ENCODE peak calls at places on chromosomes 12 and 14, in nine cellular contexts. One of them, this sample, is unnamed.

GRCh38 chr12:9798008-9798619 is 29.2 kb upstream of the KLRF1 start:
- DNase-seq in GM12864: peak
- DNase-seq in astrocyte of the spinal cord: peak
- DNase-seq in lung: peak
- DNase-seq in progenitor cell of endocrine pancreas: peak
- DNase-seq in fibroblast of lung: peak
- DNase-seq in mesothelial cell of epicardium: no peak
- DNase-seq in neural crest cell: no peak
- DNase-seq in brain microvascular endothelial cell: peak
- DNase-seq in this sample: no peak

GRCh38 chr14:101354726-101355125 is 206.6 kb upstream of the DIO3 start:
- DNase-seq in GM12864: no peak
- DNase-seq in astrocyte of the spinal cord: no peak
- DNase-seq in lung: no peak
- DNase-seq in progenitor cell of endocrine pancreas: no peak
- DNase-seq in fibroblast of lung: no peak
- DNase-seq in mesothelial cell of epicardium: no peak
- DNase-seq in neural crest cell: no peak
- DNase-seq in brain microvascular endothelial cell: no peak
- DNase-seq in this sample: no peak

GRCh38 chr12:111578276-111578970 is 20.7 kb downstream of the ATXN2 start:
- DNase-seq in GM12864: no peak
- DNase-seq in astrocyte of the spinal cord: peak
- DNase-seq in lung: no peak
- DNase-seq in progenitor cell of endocrine pancreas: no peak
- DNase-seq in fibroblast of lung: peak
- DNase-seq in mesothelial cell of epicardium: no peak
- DNase-seq in neural crest cell: no peak
- DNase-seq in brain microvascular endothelial cell: peak
- DNase-seq in this sample: peak

GRCh38 chr12:62519043-62519442 is 52.4 kb downstream of the MON2 start:
- DNase-seq in GM12864: no peak
- DNase-seq in astrocyte of the spinal cord: no peak
- DNase-seq in lung: no peak
- DNase-seq in progenitor cell of endocrine pancreas: no peak
- DNase-seq in fibroblast of lung: no peak
- DNase-seq in mesothelial cell of epicardium: no peak
- DNase-seq in neural crest cell: no peak
- DNase-seq in brain microvascular endothelial cell: no peak
- DNase-seq in this sample: no peak

GRCh38 chr12:115144425-115144824 is 460.4 kb upstream of the TBX3 start:
- DNase-seq in GM12864: no peak
- DNase-seq in astrocyte of the spinal cord: no peak
- DNase-seq in lung: no peak
- DNase-seq in progenitor cell of endocrine pancreas: no peak
- DNase-seq in fibroblast of lung: no peak
- DNase-seq in mesothelial cell of epicardium: no peak
- DNase-seq in neural crest cell: no peak
- DNase-seq in brain microvascular endothelial cell: no peak
- DNase-seq in this sample: no peak

GRCh38 chr12:124464062-124464461 is 103.3 kb downstream of the NCOR2 start:
- DNase-seq in GM12864: no peak
- DNase-seq in astrocyte of the spinal cord: no peak
- DNase-seq in lung: no peak
- DNase-seq in progenitor cell of endocrine pancreas: no peak
- DNase-seq in fibroblast of lung: no peak
- DNase-seq in mesothelial cell of epicardium: no peak
- DNase-seq in neural crest cell: no peak
- DNase-seq in brain microvascular endothelial cell: peak
- DNase-seq in this sample: no peak

GRCh38 chr12:27480031-27480430 is 33.5 kb downstream of the SMCO2 start:
- DNase-seq in GM12864: no peak
- DNase-seq in astrocyte of the spinal cord: no peak
- DNase-seq in lung: no peak
- DNase-seq in progenitor cell of endocrine pancreas: no peak
- DNase-seq in fibroblast of lung: no peak
- DNase-seq in mesothelial cell of epicardium: no peak
- DNase-seq in neural crest cell: no peak
- DNase-seq in brain microvascular endothelial cell: no peak
- DNase-seq in this sample: no peak

GRCh38 chr12:90954428-90954827 is 548 bp downstream of the CCER1 start:
- DNase-seq in GM12864: no peak
- DNase-seq in astrocyte of the spinal cord: no peak
- DNase-seq in lung: no peak
- DNase-seq in progenitor cell of endocrine pancreas: no peak
- DNase-seq in fibroblast of lung: no peak
- DNase-seq in mesothelial cell of epicardium: no peak
- DNase-seq in neural crest cell: no peak
- DNase-seq in brain microvascular endothelial cell: no peak
- DNase-seq in this sample: no peak

GRCh38 chr12:130413909-130414308 is 76.2 kb downstream of the PIWIL1 start:
- DNase-seq in GM12864: no peak
- DNase-seq in astrocyte of the spinal cord: no peak
- DNase-seq in lung: no peak
- DNase-seq in progenitor cell of endocrine pancreas: no peak
- DNase-seq in fibroblast of lung: no peak
- DNase-seq in mesothelial cell of epicardium: no peak
- DNase-seq in neural crest cell: no peak
- DNase-seq in brain microvascular endothelial cell: no peak
- DNase-seq in this sample: no peak

DNA sequence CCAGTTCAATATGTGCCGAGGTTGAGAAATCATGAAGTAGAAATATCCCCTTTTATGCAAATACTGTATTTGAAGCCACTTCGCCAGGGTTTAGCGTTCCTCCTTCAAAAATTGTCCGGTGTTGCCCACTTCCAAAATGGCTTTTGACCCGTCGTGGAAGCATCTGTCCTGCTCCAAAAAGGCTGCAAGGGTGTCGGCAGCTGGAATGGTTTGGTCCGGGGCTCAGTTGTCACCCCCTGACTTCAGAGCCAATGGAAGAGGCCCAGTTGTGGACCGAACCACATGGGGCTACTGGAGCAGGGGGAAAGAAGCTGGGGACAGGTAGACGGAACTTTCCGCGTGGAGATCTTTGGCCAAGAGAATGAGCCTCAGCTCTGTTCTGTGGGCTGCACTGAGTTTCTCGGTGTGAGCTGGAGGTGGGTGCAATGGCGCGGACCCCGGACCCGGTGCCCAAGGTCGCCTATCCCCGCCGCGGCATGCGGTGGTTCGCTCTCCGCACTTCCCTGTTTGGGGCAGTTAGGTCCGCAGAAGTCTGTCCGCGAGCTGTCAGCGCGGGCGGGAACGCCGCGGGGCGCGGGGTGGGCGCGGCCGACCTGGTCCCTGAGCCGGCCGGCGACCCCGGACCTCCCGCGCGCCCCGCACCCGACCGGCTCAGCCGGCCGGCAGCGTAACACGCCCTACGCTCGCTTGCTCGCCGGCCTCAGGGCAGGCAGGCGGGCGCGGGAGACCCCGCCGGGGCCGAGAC is at the start of gene ANKRD13A:
- DNase-seq in GM12864: peak
- DNase-seq in astrocyte of the spinal cord: peak
- DNase-seq in lung: peak
- DNase-seq in progenitor cell of endocrine pancreas: peak
- DNase-seq in fibroblast of lung: peak
- DNase-seq in mesothelial cell of epicardium: peak
- DNase-seq in neural crest cell: peak
- DNase-seq in brain microvascular endothelial cell: peak
- DNase-seq in this sample: peak
- TF ChIP-seq CTCF in GM12864: no peak
- TF ChIP-seq CTCF in astrocyte of the spinal cord: no peak
- TF ChIP-seq CTCF in lung: no peak
- TF ChIP-seq CTCF in progenitor cell of endocrine pancreas: no peak
- TF ChIP-seq CTCF in fibroblast of lung: no peak
- TF ChIP-seq CTCF in mesothelial cell of epicardium: no peak
- TF ChIP-seq CTCF in neural crest cell: no peak
- TF ChIP-seq CTCF in brain microvascular endothelial cell: no peak
- TF ChIP-seq CTCF in this sample: no peak

GRCh38 chr14:53963491-53964227 is 7.0 kb upstream of the BMP4 start:
- DNase-seq in GM12864: no peak
- DNase-seq in astrocyte of the spinal cord: peak
- DNase-seq in lung: peak
- DNase-seq in progenitor cell of endocrine pancreas: peak
- DNase-seq in fibroblast of lung: peak
- DNase-seq in mesothelial cell of epicardium: peak
- DNase-seq in neural crest cell: no peak
- DNase-seq in brain microvascular endothelial cell: no peak
- DNase-seq in this sample: no peak
- TF ChIP-seq CTCF in GM12864: peak
- TF ChIP-seq CTCF in astrocyte of the spinal cord: peak
- TF ChIP-seq CTCF in lung: no peak
- TF ChIP-seq CTCF in progenitor cell of endocrine pancreas: peak
- TF ChIP-seq CTCF in fibroblast of lung: peak
- TF ChIP-seq CTCF in mesothelial cell of epicardium: peak
- TF ChIP-seq CTCF in neural crest cell: peak
- TF ChIP-seq CTCF in brain microvascular endothelial cell: peak
- TF ChIP-seq CTCF in this sample: peak

GRCh38 chr12:67648306-67649164 is at the start of gene DYRK2:
- DNase-seq in GM12864: no peak
- DNase-seq in astrocyte of the spinal cord: peak
- DNase-seq in lung: peak
- DNase-seq in progenitor cell of endocrine pancreas: peak
- DNase-seq in fibroblast of lung: peak
- DNase-seq in mesothelial cell of epicardium: peak
- DNase-seq in neural crest cell: peak
- DNase-seq in brain microvascular endothelial cell: peak
- DNase-seq in this sample: peak
- TF ChIP-seq CTCF in GM12864: no peak
- TF ChIP-seq CTCF in astrocyte of the spinal cord: peak
- TF ChIP-seq CTCF in lung: no peak
- TF ChIP-seq CTCF in progenitor cell of endocrine pancreas: peak
- TF ChIP-seq CTCF in fibroblast of lung: no peak
- TF ChIP-seq CTCF in mesothelial cell of epicardium: no peak
- TF ChIP-seq CTCF in neural crest cell: peak
- TF ChIP-seq CTCF in brain microvascular endothelial cell: peak
- TF ChIP-seq CTCF in this sample: peak

GRCh38 chr12:1277905-1278304 is 286.9 kb downstream of the ERC1 start:
- DNase-seq in GM12864: no peak
- DNase-seq in astrocyte of the spinal cord: no peak
- DNase-seq in lung: no peak
- DNase-seq in progenitor cell of endocrine pancreas: no peak
- DNase-seq in fibroblast of lung: no peak
- DNase-seq in mesothelial cell of epicardium: no peak
- DNase-seq in neural crest cell: no peak
- DNase-seq in brain microvascular endothelial cell: no peak
- DNase-seq in this sample: peak
- TF ChIP-seq CTCF in GM12864: no peak
- TF ChIP-seq CTCF in astrocyte of the spinal cord: no peak
- TF ChIP-seq CTCF in lung: no peak
- TF ChIP-seq CTCF in progenitor cell of endocrine pancreas: no peak
- TF ChIP-seq CTCF in fibroblast of lung: no peak
- TF ChIP-seq CTCF in mesothelial cell of epicardium: no peak
- TF ChIP-seq CTCF in neural crest cell: no peak
- TF ChIP-seq CTCF in brain microvascular endothelial cell: no peak
- TF ChIP-seq CTCF in this sample: no peak

GRCh38 chr14:66496911-66497310 is 10.7 kb downstream of the CCDC196 start:
- DNase-seq in GM12864: no peak
- DNase-seq in astrocyte of the spinal cord: no peak
- DNase-seq in lung: no peak
- DNase-seq in progenitor cell of endocrine pancreas: no peak
- DNase-seq in fibroblast of lung: no peak
- DNase-seq in mesothelial cell of epicardium: no peak
- DNase-seq in neural crest cell: no peak
- DNase-seq in brain microvascular endothelial cell: no peak
- DNase-seq in this sample: no peak

GRCh38 chr14:66496188-66496807 is 10.1 kb downstream of the CCDC196 start:
- DNase-seq in GM12864: no peak
- DNase-seq in astrocyte of the spinal cord: peak
- DNase-seq in lung: no peak
- DNase-seq in progenitor cell of endocrine pancreas: no peak
- DNase-seq in fibroblast of lung: peak
- DNase-seq in mesothelial cell of epicardium: no peak
- DNase-seq in neural crest cell: no peak
- DNase-seq in brain microvascular endothelial cell: no peak
- DNase-seq in this sample: no peak

GRCh38 chr14:66493750-66494149 is 7.6 kb downstream of the CCDC196 start:
- DNase-seq in GM12864: no peak
- DNase-seq in astrocyte of the spinal cord: no peak
- DNase-seq in lung: no peak
- DNase-seq in progenitor cell of endocrine pancreas: no peak
- DNase-seq in fibroblast of lung: no peak
- DNase-seq in mesothelial cell of epicardium: no peak
- DNase-seq in neural crest cell: no peak
- DNase-seq in brain microvascular endothelial cell: no peak
- DNase-seq in this sample: no peak

GRCh38 chr14:66490143-66491111 is 4.3 kb downstream of the CCDC196 start:
- DNase-seq in GM12864: no peak
- DNase-seq in astrocyte of the spinal cord: no peak
- DNase-seq in lung: no peak
- DNase-seq in progenitor cell of endocrine pancreas: no peak
- DNase-seq in fibroblast of lung: no peak
- DNase-seq in mesothelial cell of epicardium: no peak
- DNase-seq in neural crest cell: no peak
- DNase-seq in brain microvascular endothelial cell: no peak
- DNase-seq in this sample: no peak

DNA sequence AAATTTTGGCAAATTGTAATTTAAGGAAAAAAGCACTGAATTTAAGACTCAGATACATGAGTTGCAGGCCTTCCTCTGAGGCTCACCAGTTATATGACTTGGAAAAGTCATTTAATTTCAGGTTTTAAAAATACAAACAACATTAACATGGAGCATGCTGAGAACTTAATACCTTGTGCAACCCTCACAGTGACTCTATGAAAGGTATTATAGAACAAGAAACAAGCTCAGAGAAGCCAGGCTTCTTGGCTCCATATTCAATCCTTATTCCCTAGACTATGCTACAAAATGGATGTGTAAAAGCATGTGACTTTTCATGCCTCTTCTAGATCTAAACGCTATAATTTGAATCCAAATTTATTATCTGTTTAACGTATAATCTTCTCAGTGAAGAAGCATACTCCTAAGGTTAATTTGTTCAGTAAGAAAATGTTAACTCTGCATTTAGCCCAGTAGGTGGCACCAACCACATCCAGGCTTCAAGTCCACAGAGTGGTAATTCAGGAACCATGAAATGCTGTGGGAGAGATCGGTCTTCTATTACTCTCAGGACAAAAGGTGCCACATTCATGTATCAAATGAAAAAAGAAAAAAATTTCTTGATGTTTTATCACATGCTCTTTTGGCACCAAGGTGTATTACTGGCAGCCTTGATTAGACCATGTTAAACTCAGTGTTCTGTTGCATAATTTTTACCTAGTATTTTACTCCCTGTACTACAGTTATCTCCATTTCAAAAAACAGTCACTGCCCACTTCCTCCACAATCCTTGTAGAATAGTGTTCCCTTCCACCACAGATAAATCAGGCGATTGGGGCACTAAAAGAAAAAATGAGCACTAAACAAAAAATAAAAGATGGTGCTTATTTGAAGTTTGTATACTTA is 9.3 kb downstream of the CCDC196 start:
- DNase-seq in GM12864: no peak
- DNase-seq in astrocyte of the spinal cord: peak
- DNase-seq in lung: peak
- DNase-seq in progenitor cell of endocrine pancreas: no peak
- DNase-seq in fibroblast of lung: peak
- DNase-seq in mesothelial cell of epicardium: no peak
- DNase-seq in neural crest cell: peak
- DNase-seq in brain microvascular endothelial cell: peak
- DNase-seq in this sample: peak
- TF ChIP-seq CTCF in GM12864: peak
- TF ChIP-seq CTCF in astrocyte of the spinal cord: peak
- TF ChIP-seq CTCF in lung: peak
- TF ChIP-seq CTCF in progenitor cell of endocrine pancreas: peak
- TF ChIP-seq CTCF in fibroblast of lung: peak
- TF ChIP-seq CTCF in mesothelial cell of epicardium: peak
- TF ChIP-seq CTCF in neural crest cell: peak
- TF ChIP-seq CTCF in brain microvascular endothelial cell: peak
- TF ChIP-seq CTCF in this sample: peak

GRCh38 chr12:49442915-49443314 is 75.7 kb downstream of the SPATS2 start:
- DNase-seq in GM12864: no peak
- DNase-seq in astrocyte of the spinal cord: no peak
- DNase-seq in lung: no peak
- DNase-seq in progenitor cell of endocrine pancreas: no peak
- DNase-seq in fibroblast of lung: no peak
- DNase-seq in mesothelial cell of epicardium: no peak
- DNase-seq in neural crest cell: no peak
- DNase-seq in brain microvascular endothelial cell: no peak
- DNase-seq in this sample: no peak
- TF ChIP-seq CTCF in GM12864: no peak
- TF ChIP-seq CTCF in astrocyte of the spinal cord: no peak
- TF ChIP-seq CTCF in lung: no peak
- TF ChIP-seq CTCF in progenitor cell of endocrine pancreas: no peak
- TF ChIP-seq CTCF in fibroblast of lung: no peak
- TF ChIP-seq CTCF in mesothelial cell of epicardium: no peak
- TF ChIP-seq CTCF in neural crest cell: no peak
- TF ChIP-seq CTCF in brain microvascular endothelial cell: no peak
- TF ChIP-seq CTCF in this sample: peak